ENCODE peak calls at places on chromosomes 3 and 15, in nine cellular contexts. One of them, this sample, is unnamed.
A peak's percentile ranks its signal among the peaks of the same experiment; 100 is the strongest.

GRCh38 chr3:79236488-79236887 is 531.3 kb downstream of the ROBO1 start:
- DNase-seq in thoracic aorta: no peak
- DNase-seq in heart left ventricle: no peak
- DNase-seq in GM13976: no peak
- DNase-seq in cardiac fibroblast: no peak
- DNase-seq in body of pancreas: no peak
- DNase-seq in AG04449: no peak
- DNase-seq in AG10803: no peak
- DNase-seq in AG09309: no peak
- DNase-seq in this sample: no peak

GRCh38 chr3:134711284-134711683 is 60.5 kb upstream of the KY start:
- DNase-seq in heart left ventricle: no peak
- DNase-seq in AG04449: no peak
- DNase-seq in AG09309: no peak
- DNase-seq in GM13976: no peak
- DNase-seq in thoracic aorta: no peak
- DNase-seq in cardiac fibroblast: peak; percentile 6
- DNase-seq in AG10803: peak; percentile 30
- DNase-seq in body of pancreas: no peak
- DNase-seq in this sample: no peak

GRCh38 chr3:1439395-1439794 is 346.6 kb downstream of the CNTN6 start:
- DNase-seq in AG10803: no peak
- DNase-seq in GM13976: no peak
- DNase-seq in cardiac fibroblast: no peak
- DNase-seq in AG09309: no peak
- DNase-seq in thoracic aorta: no peak
- DNase-seq in AG04449: no peak
- DNase-seq in heart left ventricle: no peak
- DNase-seq in body of pancreas: peak; percentile 18
- DNase-seq in this sample: no peak

GRCh38 chr3:158103956-158104338 is 2.3 kb downstream of the SHOX2 start:
- DNase-seq in AG10803: peak; percentile 16
- DNase-seq in heart left ventricle: no peak
- DNase-seq in body of pancreas: no peak
- DNase-seq in AG09309: no peak
- DNase-seq in cardiac fibroblast: no peak
- DNase-seq in AG04449: no peak
- DNase-seq in GM13976: no peak
- DNase-seq in thoracic aorta: no peak
- DNase-seq in this sample: no peak

GRCh38 chr3:183581496-183582155 is 26.1 kb upstream of the KLHL6 start:
- DNase-seq in AG04449: no peak
- DNase-seq in heart left ventricle: no peak
- DNase-seq in thoracic aorta: no peak
- DNase-seq in body of pancreas: no peak
- DNase-seq in AG10803: no peak
- DNase-seq in GM13976: no peak
- DNase-seq in cardiac fibroblast: no peak
- DNase-seq in AG09309: no peak
- DNase-seq in this sample: no peak

GRCh38 chr15:68497206-68497910 is 65.4 kb upstream of the ITGA11 start:
- DNase-seq in body of pancreas: no peak
- DNase-seq in thoracic aorta: no peak
- DNase-seq in heart left ventricle: no peak
- DNase-seq in AG10803: peak; percentile 83
- DNase-seq in GM13976: no peak
- DNase-seq in AG04449: no peak
- DNase-seq in AG09309: no peak
- DNase-seq in cardiac fibroblast: no peak
- DNase-seq in this sample: peak; percentile 9

GRCh38 chr3:44862221-44862637 is 517 bp downstream of the TMEM42 start:
- DNase-seq in heart left ventricle: no peak
- DNase-seq in cardiac fibroblast: no peak
- DNase-seq in thoracic aorta: no peak
- DNase-seq in AG09309: no peak
- DNase-seq in GM13976: peak; percentile 53
- DNase-seq in AG10803: no peak
- DNase-seq in body of pancreas: peak; percentile 26
- DNase-seq in AG04449: no peak
- DNase-seq in this sample: no peak

GRCh38 chr15:101489633-101490407 is at the start of gene PCSK6:
- DNase-seq in AG10803: no peak
- DNase-seq in GM13976: peak; percentile 66
- DNase-seq in AG04449: no peak
- DNase-seq in thoracic aorta: no peak
- DNase-seq in heart left ventricle: no peak
- DNase-seq in AG09309: no peak
- DNase-seq in cardiac fibroblast: peak; percentile 13
- DNase-seq in body of pancreas: peak; percentile 43
- DNase-seq in this sample: no peak

GRCh38 chr3:188974856-188975611 is 196.7 kb upstream of the TPRG1 start:
- DNase-seq in body of pancreas: no peak
- DNase-seq in AG04449: no peak
- DNase-seq in AG10803: peak; percentile 63
- DNase-seq in AG09309: peak; percentile 23
- DNase-seq in heart left ventricle: no peak
- DNase-seq in thoracic aorta: no peak
- DNase-seq in cardiac fibroblast: peak; percentile 26
- DNase-seq in GM13976: no peak
- DNase-seq in this sample: no peak

GRCh38 chr3:171266034-171266805 is 194.0 kb downstream of the TNIK start:
- DNase-seq in thoracic aorta: no peak
- DNase-seq in AG09309: no peak
- DNase-seq in GM13976: no peak
- DNase-seq in cardiac fibroblast: peak; percentile 60
- DNase-seq in AG04449: no peak
- DNase-seq in body of pancreas: no peak
- DNase-seq in heart left ventricle: no peak
- DNase-seq in AG10803: peak; percentile 11
- DNase-seq in this sample: no peak

GRCh38 chr3:99895706-99896441 is 78.2 kb downstream of the CMSS1 start:
- DNase-seq in thoracic aorta: no peak
- DNase-seq in heart left ventricle: no peak
- DNase-seq in AG09309: peak; percentile 62
- DNase-seq in AG04449: peak; percentile 69
- DNase-seq in GM13976: no peak
- DNase-seq in AG10803: peak; percentile 92
- DNase-seq in body of pancreas: no peak
- DNase-seq in cardiac fibroblast: peak; percentile 71
- DNase-seq in this sample: peak; percentile 58

GRCh38 chr3:184229424-184230080 is at the start of gene VWA5B2:
- DNase-seq in AG04449: no peak
- DNase-seq in thoracic aorta: no peak
- DNase-seq in cardiac fibroblast: peak; percentile 42
- DNase-seq in AG09309: no peak
- DNase-seq in body of pancreas: peak; percentile 63
- DNase-seq in heart left ventricle: peak; percentile 83
- DNase-seq in GM13976: peak; percentile 94
- DNase-seq in AG10803: peak; percentile 8
- DNase-seq in this sample: no peak

GRCh38 chr15:74320358-74321247 is 46.8 kb downstream of the CYP11A1 start:
- DNase-seq in cardiac fibroblast: peak; percentile 60
- DNase-seq in AG10803: peak; percentile 44
- DNase-seq in body of pancreas: peak; percentile 40
- DNase-seq in AG09309: no peak
- DNase-seq in AG04449: no peak
- DNase-seq in GM13976: peak; percentile 68
- DNase-seq in thoracic aorta: no peak
- DNase-seq in heart left ventricle: no peak
- DNase-seq in this sample: no peak

GRCh38 chr3:69205385-69205784 is 83.0 kb upstream of the LMOD3 start:
- DNase-seq in cardiac fibroblast: no peak
- DNase-seq in heart left ventricle: no peak
- DNase-seq in GM13976: no peak
- DNase-seq in body of pancreas: no peak
- DNase-seq in thoracic aorta: no peak
- DNase-seq in AG09309: no peak
- DNase-seq in AG04449: no peak
- DNase-seq in AG10803: no peak
- DNase-seq in this sample: no peak

GRCh38 chr15:80455668-80456442 is 51.7 kb downstream of the ARNT2 start:
- DNase-seq in thoracic aorta: no peak
- DNase-seq in cardiac fibroblast: peak; percentile 97
- DNase-seq in AG04449: peak; percentile 87
- DNase-seq in body of pancreas: peak; percentile 62
- DNase-seq in AG09309: peak; percentile 92
- DNase-seq in heart left ventricle: no peak
- DNase-seq in AG10803: peak; percentile 96
- DNase-seq in GM13976: peak; percentile 75
- DNase-seq in this sample: no peak

GRCh38 chr15:70799667-70800450 is 36.5 kb upstream of the UACA start:
- DNase-seq in heart left ventricle: no peak
- DNase-seq in thoracic aorta: no peak
- DNase-seq in AG09309: peak; percentile 96
- DNase-seq in AG04449: peak; percentile 93
- DNase-seq in AG10803: peak; percentile 98
- DNase-seq in body of pancreas: no peak
- DNase-seq in GM13976: no peak
- DNase-seq in cardiac fibroblast: peak; percentile 99
- DNase-seq in this sample: no peak

GRCh38 chr15:27623149-27623548 is 476.0 kb downstream of the OCA2 start:
- DNase-seq in heart left ventricle: no peak
- DNase-seq in AG10803: no peak
- DNase-seq in AG09309: no peak
- DNase-seq in body of pancreas: no peak
- DNase-seq in AG04449: no peak
- DNase-seq in cardiac fibroblast: no peak
- DNase-seq in GM13976: no peak
- DNase-seq in thoracic aorta: no peak
- DNase-seq in this sample: no peak

GRCh38 chr3:162489853-162490252 is 993.2 kb downstream of the OTOL1 start:
- DNase-seq in thoracic aorta: no peak
- DNase-seq in GM13976: no peak
- DNase-seq in AG09309: no peak
- DNase-seq in AG10803: peak; percentile 47
- DNase-seq in AG04449: no peak
- DNase-seq in heart left ventricle: no peak
- DNase-seq in cardiac fibroblast: no peak
- DNase-seq in body of pancreas: no peak
- DNase-seq in this sample: no peak
- TF ChIP-seq CTCF in thoracic aorta: no peak
- TF ChIP-seq CTCF in GM13976: no peak
- TF ChIP-seq CTCF in AG09309: peak; percentile 18
- TF ChIP-seq CTCF in AG10803: peak; percentile 47
- TF ChIP-seq CTCF in AG04449: no peak
- TF ChIP-seq CTCF in heart left ventricle: no peak
- TF ChIP-seq CTCF in cardiac fibroblast: no peak
- TF ChIP-seq CTCF in body of pancreas: no peak
- TF ChIP-seq CTCF in this sample: no peak

DNA sequence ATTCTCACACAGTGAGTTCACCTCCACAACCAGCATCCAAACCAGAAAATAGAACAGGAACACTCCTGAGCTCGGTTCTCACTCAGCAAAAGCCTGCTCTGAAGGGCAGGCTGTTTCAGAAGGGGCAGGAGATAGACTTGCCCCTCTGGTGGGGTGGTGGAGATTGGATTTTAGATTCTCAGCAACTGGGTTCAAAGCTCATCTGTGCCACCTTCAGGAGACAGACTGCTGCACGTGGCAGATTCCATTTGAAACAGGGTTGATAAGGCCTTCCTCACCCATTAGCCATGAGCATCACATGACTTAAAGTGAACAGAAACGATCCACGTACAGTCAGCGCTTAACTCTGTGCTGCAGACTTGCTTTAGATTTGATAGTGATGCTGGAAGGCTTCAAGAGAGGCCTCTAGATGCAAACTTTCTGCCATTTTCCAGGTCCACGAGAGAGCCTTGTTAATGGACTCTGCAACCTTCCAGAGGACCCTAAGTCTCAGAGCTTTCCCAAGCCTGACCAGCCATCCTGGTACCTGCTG is 35.0 kb upstream of the MGLL start:
- DNase-seq in cardiac fibroblast: peak; percentile 3
- DNase-seq in heart left ventricle: no peak
- DNase-seq in AG04449: no peak
- DNase-seq in AG09309: no peak
- DNase-seq in body of pancreas: no peak
- DNase-seq in thoracic aorta: no peak
- DNase-seq in AG10803: peak; percentile 13
- DNase-seq in GM13976: peak; percentile 49
- DNase-seq in this sample: no peak
- TF ChIP-seq CTCF in cardiac fibroblast: no peak
- TF ChIP-seq CTCF in heart left ventricle: no peak
- TF ChIP-seq CTCF in AG04449: peak; percentile 19
- TF ChIP-seq CTCF in AG09309: peak; percentile 33
- TF ChIP-seq CTCF in body of pancreas: no peak
- TF ChIP-seq CTCF in thoracic aorta: no peak
- TF ChIP-seq CTCF in AG10803: peak; percentile 38
- TF ChIP-seq CTCF in GM13976: peak; percentile 40
- TF ChIP-seq CTCF in this sample: no peak

DNA sequence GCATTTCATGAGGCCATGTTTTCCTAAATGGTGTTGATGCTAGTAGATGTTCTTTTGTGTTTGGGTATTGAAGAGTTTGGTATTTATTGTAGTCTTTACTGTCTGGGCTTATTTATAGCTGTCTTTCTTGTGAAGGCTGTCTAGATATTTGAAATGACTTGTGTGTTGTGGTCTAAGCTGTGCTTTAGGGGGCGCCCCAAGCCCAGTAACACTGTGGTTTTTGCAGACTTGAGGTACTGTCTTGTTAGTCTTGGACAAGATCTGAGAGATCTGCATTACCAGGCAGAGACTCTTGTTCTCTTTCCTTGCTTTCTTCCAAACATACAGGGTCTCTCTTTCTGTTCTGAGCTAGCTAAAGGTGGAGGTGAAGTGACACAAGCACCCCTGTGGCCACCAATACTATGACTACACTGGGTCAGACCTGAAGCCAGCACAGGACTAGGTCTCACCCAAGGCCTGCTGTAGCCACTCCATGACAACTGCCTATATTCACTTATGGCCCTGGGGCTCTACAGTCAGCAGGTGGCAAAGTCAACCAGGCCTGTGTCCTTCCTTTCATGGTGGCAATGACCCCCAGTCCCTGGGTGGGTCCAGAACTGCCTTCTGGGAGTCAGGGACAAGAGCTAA is 152.1 kb upstream of the TBC1D5 start:
- DNase-seq in AG09309: no peak
- DNase-seq in heart left ventricle: no peak
- DNase-seq in cardiac fibroblast: peak; percentile 76
- DNase-seq in AG04449: no peak
- DNase-seq in GM13976: no peak
- DNase-seq in thoracic aorta: no peak
- DNase-seq in AG10803: peak; percentile 59
- DNase-seq in body of pancreas: peak; percentile 30
- DNase-seq in this sample: no peak
- TF ChIP-seq CTCF in AG09309: peak; percentile 70
- TF ChIP-seq CTCF in heart left ventricle: peak; percentile 12
- TF ChIP-seq CTCF in cardiac fibroblast: peak; percentile 58
- TF ChIP-seq CTCF in AG04449: peak; percentile 56
- TF ChIP-seq CTCF in GM13976: peak; percentile 37
- TF ChIP-seq CTCF in thoracic aorta: no peak
- TF ChIP-seq CTCF in AG10803: peak; percentile 59
- TF ChIP-seq CTCF in body of pancreas: no peak
- TF ChIP-seq CTCF in this sample: peak; percentile 33

DNA sequence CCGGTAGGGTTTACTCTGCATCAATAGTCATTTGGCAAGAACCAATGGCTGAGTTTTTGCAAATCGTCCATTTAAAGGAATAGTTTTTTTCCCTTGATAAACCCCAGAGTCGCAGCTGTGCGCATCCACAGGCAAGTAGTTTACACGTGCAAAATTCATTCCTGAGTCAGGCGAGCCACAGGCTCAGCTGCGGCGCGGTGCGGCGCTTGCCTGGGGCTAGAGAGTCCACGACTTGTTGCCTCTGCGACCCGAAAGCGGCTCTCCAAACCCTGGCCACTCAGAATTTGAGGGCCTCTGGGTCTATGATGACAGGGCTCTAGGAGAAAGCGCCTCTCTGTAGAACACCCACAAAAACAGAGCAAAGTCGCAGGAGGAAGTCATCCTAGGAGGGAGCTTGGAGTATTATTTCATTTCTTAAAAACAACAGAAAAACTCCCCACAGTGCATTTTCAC is 36.6 kb downstream of the ZIC4 start:
- DNase-seq in thoracic aorta: no peak
- DNase-seq in heart left ventricle: no peak
- DNase-seq in AG04449: no peak
- DNase-seq in GM13976: no peak
- DNase-seq in AG10803: no peak
- DNase-seq in cardiac fibroblast: no peak
- DNase-seq in body of pancreas: no peak
- DNase-seq in AG09309: no peak
- DNase-seq in this sample: no peak
- TF ChIP-seq CTCF in thoracic aorta: no peak
- TF ChIP-seq CTCF in heart left ventricle: no peak
- TF ChIP-seq CTCF in AG04449: no peak
- TF ChIP-seq CTCF in GM13976: no peak
- TF ChIP-seq CTCF in AG10803: no peak
- TF ChIP-seq CTCF in cardiac fibroblast: no peak
- TF ChIP-seq CTCF in body of pancreas: no peak
- TF ChIP-seq CTCF in AG09309: no peak
- TF ChIP-seq CTCF in this sample: no peak